ENCODE peak calls at places on chromosomes 4 and X, in eight cellular contexts. K is AG04450; I is ELR; D is neural progenitor cell; F is IMR-90; U is activated CD8-positive, alpha-beta T cell treated with anti-CD3 and anti-CD28 coated beads, Interleukin-2, amount 10 ng/mL, durations not matched to agents 7 days and 5 days; R is midbrain; C is hepatocyte. Y is an unnamed sample.

GRCh38 chr4:127829014-127829413 is 46.9 kb downstream of the HSPA4L start:
- DNase-seq in R (no peak), I (no peak), U (no peak), F (no peak), D (no peak), K (no peak), C (no peak), Y (no peak)

GRCh38 chrX:22135171-22135711 is 103.1 kb downstream of the PHEX start:
- DNase-seq in D (no peak), I (peak; percentile 61), C (no peak), K (peak; percentile 41), U (no peak), R (no peak), F (peak; percentile 45), Y (no peak)

GRCh38 chr4:26130173-26130572 is 190.6 kb upstream of the RBPJ start:
- DNase-seq in F (no peak), D (no peak), C (no peak), U (peak; percentile 25), I (no peak), R (no peak), K (no peak), Y (no peak)

GRCh38 chr4:90582087-90582486 is 454.9 kb downstream of the CCSER1 start:
- DNase-seq in F (no peak), D (no peak), U (no peak), C (no peak), K (no peak), I (no peak), R (no peak), Y (no peak)

GRCh38 chr4:37607018-37607417 is 79.2 kb downstream of the RELL1 start:
- DNase-seq in C (no peak), R (no peak), F (no peak), D (no peak), K (no peak), U (no peak), I (no peak), Y (no peak)

GRCh38 chr4:106588906-106589305 is 220.3 kb upstream of the GIMD1 start:
- DNase-seq in C (no peak), D (no peak), F (no peak), I (no peak), U (no peak), K (no peak), R (no peak), Y (no peak)

GRCh38 chrX:9873952-9874351 is 87.7 kb downstream of the SHROOM2 start:
- DNase-seq in I (peak; percentile 47), D (peak; percentile 41), F (peak; percentile 49), K (no peak), C (no peak), R (peak; percentile 22), U (peak; percentile 47), Y (no peak)

GRCh38 chr4:110188113-110188512 is 10.3 kb downstream of the ELOVL6 start:
- DNase-seq in F (no peak), C (no peak), D (no peak), U (no peak), I (no peak), R (no peak), K (no peak), Y (no peak)

GRCh38 chrX:38192007-38192625 is 28.6 kb downstream of the SRPX start:
- DNase-seq in C (no peak), D (peak; percentile 28), R (no peak), I (peak; percentile 58), F (peak; percentile 25), U (peak; percentile 23), K (no peak), Y (no peak)